ENCODE peak calls at places on chromosomes 3 and 15, in ten cellular contexts. G is AG04450; Q is NCI-H2081; T is GM12865; F is activated T-cell treated with anti-CD3 and anti-CD28 coated beads for 24 hours; E is T-helper 2 cell; L is hypothalamus; V is bronchial epithelial cell; S is stimulated activated effector memory CD8-positive, alpha-beta T cell treated with anti-CD3 and anti-CD28 coated beads, Interleukin-12 subunit alpha, Interleukin-12 subunit beta, amount 100 ng/mL, for 72 hours; J is stimulated activated CD8-positive, alpha-beta memory T cell treated with anti-CD3 and anti-CD28 coated beads, Interleukin-4, amount 100 ng/mL, for 1 hour. M is an unnamed sample.
A peak's percentile ranks its signal among the peaks of the same experiment; 100 is the strongest.

GRCh38 chr3:150611666-150612065 is 8.5 kb downstream of the SELENOT start:
- DNase-seq in G (no peak), Q (no peak), T (no peak), F (no peak), E (no peak), L (no peak), V (no peak), S (no peak), J (no peak), M (peak; percentile 23)

GRCh38 chr3:161682715-161683114 is 186.1 kb downstream of the OTOL1 start:
- DNase-seq in G (no peak), Q (no peak), T (no peak), F (no peak), E (no peak), L (no peak), V (no peak), S (no peak), J (no peak), M (no peak)

GRCh38 chr3:172466553-172467130 is 18.4 kb upstream of the GHSR start:
- DNase-seq in G (no peak), Q (no peak), T (no peak), F (no peak), E (no peak), L (no peak), V (no peak), S (no peak), J (no peak), M (no peak)

GRCh38 chr15:36495464-36495863 is 84.0 kb upstream of the CDIN1 start:
- DNase-seq in G (no peak), Q (peak; percentile 56), T (no peak), F (no peak), E (no peak), L (no peak), V (no peak), S (no peak), J (no peak), M (no peak)

GRCh38 chr15:65796610-65797012 is 4.5 kb upstream of the DENND4A start:
- DNase-seq in G (no peak), Q (no peak), T (no peak), F (no peak), E (peak; percentile 60), L (no peak), V (peak; percentile 98), S (no peak), J (no peak), M (no peak)

GRCh38 chr15:69787791-69788190 is 309.9 kb downstream of the TLE3 start:
- DNase-seq in G (no peak), Q (no peak), T (no peak), F (no peak), E (no peak), L (no peak), V (no peak), S (no peak), J (no peak), M (no peak)

GRCh38 chr3:119663885-119664284 is 3.5 kb upstream of the POPDC2 start:
- DNase-seq in G (no peak), Q (no peak), T (no peak), F (no peak), E (no peak), L (no peak), V (peak; percentile 18), S (no peak), J (no peak), M (no peak)

GRCh38 chr3:174202561-174202960 is 656.6 kb upstream of the NAALADL2 start:
- DNase-seq in G (no peak), Q (peak; percentile 66), T (no peak), F (no peak), E (no peak), L (no peak), V (no peak), S (no peak), J (no peak), M (no peak)

GRCh38 chr3:126472277-126473006 is 3.2 kb downstream of the ZXDC start:
- DNase-seq in G (no peak), Q (peak; percentile 59), T (no peak), F (no peak), E (no peak), L (no peak), V (peak; percentile 96), S (no peak), J (no peak), M (peak; percentile 95)

GRCh38 chr3:128753715-128754114 is 27.7 kb downstream of the RAB7A start:
- DNase-seq in G (no peak), Q (no peak), T (no peak), F (no peak), E (peak; percentile 8), L (no peak), V (no peak), S (no peak), J (no peak), M (no peak)

GRCh38 chr15:93943607-93944006 is 287.8 kb upstream of the MCTP2 start:
- DNase-seq in G (no peak), Q (no peak), T (no peak), F (no peak), E (no peak), L (no peak), V (no peak), S (no peak), J (no peak), M (no peak)

GRCh38 chr3:32568953-32569352 is 1.7 kb downstream of the DYNC1LI1 start:
- DNase-seq in G (no peak), Q (no peak), T (no peak), F (no peak), E (peak; percentile 43), L (no peak), V (peak; percentile 13), S (no peak), J (no peak), M (no peak)

GRCh38 chr3:130895690-130896089 is 1.8 kb downstream of the ATP2C1 start:
- DNase-seq in G (no peak), Q (no peak), T (no peak), F (no peak), E (no peak), L (no peak), V (no peak), S (no peak), J (no peak), M (peak; percentile 37)

GRCh38 chr3:114498779-114499370 is 205.0 kb downstream of the TIGIT start:
- DNase-seq in G (no peak), Q (peak; percentile 20), T (no peak), F (no peak), E (no peak), L (no peak), V (peak; percentile 92), S (no peak), J (no peak), M (peak; percentile 35)

GRCh38 chr15:74443100-74443909 is 9.5 kb upstream of the SEMA7A start:
- DNase-seq in G (no peak), Q (no peak), T (no peak), F (no peak), E (no peak), L (no peak), V (no peak), S (no peak), J (no peak), M (peak; percentile 89)

GRCh38 chr3:36175916-36176461 is 204.3 kb upstream of the STAC start:
- DNase-seq in G (no peak), Q (no peak), T (no peak), F (no peak), E (no peak), L (no peak), V (no peak), S (no peak), J (no peak), M (no peak)

M was measured in osteoblast.